ENCODE peak calls at places on chromosome 14, in five cellular contexts. One of them, this sample, is unnamed.

GRCh38 chr14:52954346-52955214 is 3.7 kb upstream of the FERMT2 start:
- DNase-seq in progenitor cell of endocrine pancreas: no peak
- DNase-seq in stomach: no peak
- DNase-seq in upper lobe of right lung: no peak
- DNase-seq in epithelial cell of proximal tubule: no peak
- DNase-seq in this sample: no peak

GRCh38 chr14:32571551-32571950 is 242.5 kb downstream of the AKAP6 start:
- DNase-seq in progenitor cell of endocrine pancreas: no peak
- DNase-seq in stomach: no peak
- DNase-seq in upper lobe of right lung: no peak
- DNase-seq in epithelial cell of proximal tubule: no peak
- DNase-seq in this sample: no peak

GRCh38 chr14:74619672-74620131 is 7.7 kb upstream of the LTBP2 start:
- DNase-seq in progenitor cell of endocrine pancreas: no peak
- DNase-seq in stomach: peak
- DNase-seq in upper lobe of right lung: peak
- DNase-seq in epithelial cell of proximal tubule: peak
- DNase-seq in this sample: no peak

GRCh38 chr14:53951661-53952265 is 4.9 kb downstream of the BMP4 start:
- DNase-seq in progenitor cell of endocrine pancreas: no peak
- DNase-seq in stomach: no peak
- DNase-seq in upper lobe of right lung: no peak
- DNase-seq in epithelial cell of proximal tubule: no peak
- DNase-seq in this sample: peak

GRCh38 chr14:103526247-103526913 is 2.6 kb upstream of the TRMT61A start:
- DNase-seq in progenitor cell of endocrine pancreas: no peak
- DNase-seq in stomach: no peak
- DNase-seq in upper lobe of right lung: no peak
- DNase-seq in epithelial cell of proximal tubule: no peak
- DNase-seq in this sample: no peak

GRCh38 chr14:65478596-65478995 is 66.1 kb downstream of the FUT8 start:
- DNase-seq in progenitor cell of endocrine pancreas: no peak
- DNase-seq in stomach: no peak
- DNase-seq in upper lobe of right lung: no peak
- DNase-seq in epithelial cell of proximal tubule: no peak
- DNase-seq in this sample: no peak

GRCh38 chr14:67722293-67722692 is 20.6 kb downstream of the RDH12 start:
- DNase-seq in progenitor cell of endocrine pancreas: no peak
- DNase-seq in stomach: peak
- DNase-seq in upper lobe of right lung: no peak
- DNase-seq in epithelial cell of proximal tubule: no peak
- DNase-seq in this sample: no peak

GRCh38 chr14:72906879-72907278 is 13.0 kb upstream of the DPF3 start:
- DNase-seq in progenitor cell of endocrine pancreas: no peak
- DNase-seq in stomach: no peak
- DNase-seq in upper lobe of right lung: no peak
- DNase-seq in epithelial cell of proximal tubule: no peak
- DNase-seq in this sample: no peak

GRCh38 chr14:68291820-68292219 is 472.2 kb downstream of the RAD51B start:
- DNase-seq in progenitor cell of endocrine pancreas: no peak
- DNase-seq in stomach: no peak
- DNase-seq in upper lobe of right lung: no peak
- DNase-seq in epithelial cell of proximal tubule: no peak
- DNase-seq in this sample: no peak

GRCh38 chr14:64126548-64126947 is 167.6 kb downstream of the ESR2 start:
- DNase-seq in progenitor cell of endocrine pancreas: no peak
- DNase-seq in stomach: no peak
- DNase-seq in upper lobe of right lung: no peak
- DNase-seq in epithelial cell of proximal tubule: no peak
- DNase-seq in this sample: no peak

GRCh38 chr14:66652736-66653135 is 144.8 kb downstream of the GPHN start:
- DNase-seq in progenitor cell of endocrine pancreas: no peak
- DNase-seq in stomach: no peak
- DNase-seq in upper lobe of right lung: no peak
- DNase-seq in epithelial cell of proximal tubule: no peak
- DNase-seq in this sample: no peak

GRCh38 chr14:69663322-69663686 is 51.9 kb downstream of the SUSD6 start:
- DNase-seq in progenitor cell of endocrine pancreas: no peak
- DNase-seq in stomach: no peak
- DNase-seq in upper lobe of right lung: no peak
- DNase-seq in epithelial cell of proximal tubule: no peak
- DNase-seq in this sample: no peak

GRCh38 chr14:64704743-64705405 is 650 bp downstream of the PLEKHG3 start:
- DNase-seq in progenitor cell of endocrine pancreas: peak
- DNase-seq in stomach: peak
- DNase-seq in upper lobe of right lung: peak
- DNase-seq in epithelial cell of proximal tubule: no peak
- DNase-seq in this sample: peak

GRCh38 chr14:72594099-72594901 is 299.6 kb downstream of the DPF3 start:
- DNase-seq in progenitor cell of endocrine pancreas: no peak
- DNase-seq in stomach: no peak
- DNase-seq in upper lobe of right lung: no peak
- DNase-seq in epithelial cell of proximal tubule: no peak
- DNase-seq in this sample: no peak

GRCh38 chr14:38737657-38738056 is 365.4 kb downstream of the SEC23A start:
- DNase-seq in progenitor cell of endocrine pancreas: no peak
- DNase-seq in stomach: no peak
- DNase-seq in upper lobe of right lung: no peak
- DNase-seq in epithelial cell of proximal tubule: no peak
- DNase-seq in this sample: no peak

GRCh38 chr14:89543420-89543790 is 126.4 kb upstream of the FOXN3 start:
- DNase-seq in progenitor cell of endocrine pancreas: peak
- DNase-seq in stomach: peak
- DNase-seq in upper lobe of right lung: no peak
- DNase-seq in epithelial cell of proximal tubule: no peak
- DNase-seq in this sample: peak

GRCh38 chr14:91332448-91333059 is 85.1 kb downstream of the CCDC88C start:
- DNase-seq in progenitor cell of endocrine pancreas: no peak
- DNase-seq in stomach: peak
- DNase-seq in upper lobe of right lung: no peak
- DNase-seq in epithelial cell of proximal tubule: no peak
- DNase-seq in this sample: no peak

GRCh38 chr14:77882098-77882497 is 82.2 kb downstream of the ADCK1 start:
- DNase-seq in progenitor cell of endocrine pancreas: no peak
- DNase-seq in stomach: no peak
- DNase-seq in upper lobe of right lung: no peak
- DNase-seq in epithelial cell of proximal tubule: no peak
- DNase-seq in this sample: no peak

GRCh38 chr14:69069020-69069421 is 83.9 kb downstream of the DCAF5 start:
- DNase-seq in progenitor cell of endocrine pancreas: no peak
- DNase-seq in stomach: no peak
- DNase-seq in upper lobe of right lung: no peak
- DNase-seq in epithelial cell of proximal tubule: peak
- DNase-seq in this sample: no peak

GRCh38 chr14:54338696-54339317 is 58.0 kb upstream of the CDKN3 start:
- DNase-seq in progenitor cell of endocrine pancreas: no peak
- DNase-seq in stomach: no peak
- DNase-seq in upper lobe of right lung: no peak
- DNase-seq in epithelial cell of proximal tubule: no peak
- DNase-seq in this sample: no peak

GRCh38 chr14:77151918-77152588 is 10.5 kb upstream of the ZDHHC22 start:
- DNase-seq in progenitor cell of endocrine pancreas: no peak
- DNase-seq in stomach: no peak
- DNase-seq in upper lobe of right lung: no peak
- DNase-seq in epithelial cell of proximal tubule: no peak
- DNase-seq in this sample: no peak

GRCh38 chr14:87049886-87050820 is 942.8 kb downstream of the GALC start:
- DNase-seq in progenitor cell of endocrine pancreas: no peak
- DNase-seq in stomach: no peak
- DNase-seq in upper lobe of right lung: no peak
- DNase-seq in epithelial cell of proximal tubule: no peak
- DNase-seq in this sample: peak

GRCh38 chr14:99346470-99347080 is 74.6 kb upstream of the BCL11B start:
- DNase-seq in progenitor cell of endocrine pancreas: no peak
- DNase-seq in stomach: no peak
- DNase-seq in upper lobe of right lung: no peak
- DNase-seq in epithelial cell of proximal tubule: no peak
- DNase-seq in this sample: no peak

GRCh38 chr14:28382460-28383220 is 383.9 kb upstream of the FOXG1 start:
- DNase-seq in progenitor cell of endocrine pancreas: no peak
- DNase-seq in stomach: no peak
- DNase-seq in upper lobe of right lung: no peak
- DNase-seq in epithelial cell of proximal tubule: peak
- DNase-seq in this sample: no peak

GRCh38 chr14:106024983-106025604 is 498.7 kb downstream of the TMEM121 start:
- DNase-seq in progenitor cell of endocrine pancreas: no peak
- DNase-seq in stomach: no peak
- DNase-seq in upper lobe of right lung: no peak
- DNase-seq in epithelial cell of proximal tubule: no peak
- DNase-seq in this sample: no peak

GRCh38 chr14:99067141-99067920 is 204.7 kb downstream of the BCL11B start:
- DNase-seq in progenitor cell of endocrine pancreas: no peak
- DNase-seq in stomach: no peak
- DNase-seq in upper lobe of right lung: no peak
- DNase-seq in epithelial cell of proximal tubule: no peak
- DNase-seq in this sample: no peak

GRCh38 chr14:67556671-67557070 is 23.6 kb downstream of the PLEKHH1 start:
- DNase-seq in progenitor cell of endocrine pancreas: no peak
- DNase-seq in stomach: no peak
- DNase-seq in upper lobe of right lung: no peak
- DNase-seq in epithelial cell of proximal tubule: no peak
- DNase-seq in this sample: no peak

GRCh38 chr14:51424569-51425251 is 184.7 kb downstream of the TMX1 start:
- DNase-seq in progenitor cell of endocrine pancreas: no peak
- DNase-seq in stomach: no peak
- DNase-seq in upper lobe of right lung: no peak
- DNase-seq in epithelial cell of proximal tubule: no peak
- DNase-seq in this sample: no peak

GRCh38 chr14:104561124-104561531 is 18.4 kb upstream of the C14orf180 start:
- DNase-seq in progenitor cell of endocrine pancreas: no peak
- DNase-seq in stomach: no peak
- DNase-seq in upper lobe of right lung: no peak
- DNase-seq in epithelial cell of proximal tubule: no peak
- DNase-seq in this sample: no peak

GRCh38 chr14:97603201-97603600 is 806.0 kb downstream of the VRK1 start:
- DNase-seq in progenitor cell of endocrine pancreas: no peak
- DNase-seq in stomach: no peak
- DNase-seq in upper lobe of right lung: no peak
- DNase-seq in epithelial cell of proximal tubule: no peak
- DNase-seq in this sample: no peak

GRCh38 chr14:100902295-100902694 is 1.2 kb downstream of the RTL1 start:
- DNase-seq in progenitor cell of endocrine pancreas: no peak
- DNase-seq in stomach: no peak
- DNase-seq in upper lobe of right lung: no peak
- DNase-seq in epithelial cell of proximal tubule: no peak
- DNase-seq in this sample: no peak
- TF ChIP-seq CTCF in progenitor cell of endocrine pancreas: peak
- TF ChIP-seq CTCF in stomach: no peak
- TF ChIP-seq CTCF in upper lobe of right lung: no peak
- TF ChIP-seq CTCF in epithelial cell of proximal tubule: peak
- TF ChIP-seq CTCF in this sample: no peak

GRCh38 chr14:41130274-41130673 is 476.4 kb upstream of the LRFN5 start:
- DNase-seq in progenitor cell of endocrine pancreas: no peak
- DNase-seq in stomach: no peak
- DNase-seq in upper lobe of right lung: no peak
- DNase-seq in epithelial cell of proximal tubule: no peak
- DNase-seq in this sample: peak
- TF ChIP-seq CTCF in progenitor cell of endocrine pancreas: peak
- TF ChIP-seq CTCF in stomach: no peak
- TF ChIP-seq CTCF in upper lobe of right lung: no peak
- TF ChIP-seq CTCF in epithelial cell of proximal tubule: no peak
- TF ChIP-seq CTCF in this sample: no peak

GRCh38 chr14:23361763-23362162 is 3.2 kb downstream of the EFS start:
- DNase-seq in progenitor cell of endocrine pancreas: no peak
- DNase-seq in stomach: no peak
- DNase-seq in upper lobe of right lung: no peak
- DNase-seq in epithelial cell of proximal tubule: no peak
- DNase-seq in this sample: no peak

GRCh38 chr14:23364164-23364571 is 804 bp downstream of the EFS start:
- DNase-seq in progenitor cell of endocrine pancreas: no peak
- DNase-seq in stomach: no peak
- DNase-seq in upper lobe of right lung: no peak
- DNase-seq in epithelial cell of proximal tubule: no peak
- DNase-seq in this sample: peak

GRCh38 chr14:23360496-23360895 is 4.5 kb downstream of the EFS start:
- DNase-seq in progenitor cell of endocrine pancreas: no peak
- DNase-seq in stomach: no peak
- DNase-seq in upper lobe of right lung: no peak
- DNase-seq in epithelial cell of proximal tubule: no peak
- DNase-seq in this sample: no peak

GRCh38 chr14:23361320-23361719 is 3.7 kb downstream of the EFS start:
- DNase-seq in progenitor cell of endocrine pancreas: no peak
- DNase-seq in stomach: no peak
- DNase-seq in upper lobe of right lung: no peak
- DNase-seq in epithelial cell of proximal tubule: peak
- DNase-seq in this sample: no peak

DNA sequence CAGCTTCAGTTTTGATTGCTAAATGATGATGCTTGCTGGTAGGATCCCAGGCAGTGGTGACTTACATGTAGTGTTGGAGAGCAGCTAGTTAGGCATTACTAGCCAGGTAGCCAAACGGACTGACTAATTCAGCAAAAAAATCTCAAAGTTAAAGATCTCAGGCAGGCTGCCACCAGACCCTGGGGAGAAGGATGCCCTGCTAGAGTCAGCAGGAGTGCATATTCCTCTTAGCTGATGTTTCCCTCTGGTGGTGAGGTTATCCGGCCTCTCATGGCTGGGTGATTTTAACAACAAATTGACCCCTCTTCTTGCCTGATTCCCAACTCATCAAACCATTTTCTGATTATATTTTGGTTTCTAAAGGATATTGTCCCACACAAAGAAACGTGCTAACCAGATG is 2.8 kb downstream of the EFS start:
- DNase-seq in progenitor cell of endocrine pancreas: no peak
- DNase-seq in stomach: no peak
- DNase-seq in upper lobe of right lung: no peak
- DNase-seq in epithelial cell of proximal tubule: peak
- DNase-seq in this sample: peak
- TF ChIP-seq CTCF in progenitor cell of endocrine pancreas: no peak
- TF ChIP-seq CTCF in stomach: no peak
- TF ChIP-seq CTCF in upper lobe of right lung: no peak
- TF ChIP-seq CTCF in epithelial cell of proximal tubule: peak
- TF ChIP-seq CTCF in this sample: no peak

GRCh38 chr14:56953884-56954283 is 143.6 kb upstream of the OTX2 start:
- DNase-seq in progenitor cell of endocrine pancreas: no peak
- DNase-seq in stomach: no peak
- DNase-seq in upper lobe of right lung: no peak
- DNase-seq in epithelial cell of proximal tubule: no peak
- DNase-seq in this sample: no peak
- TF ChIP-seq CTCF in progenitor cell of endocrine pancreas: no peak
- TF ChIP-seq CTCF in stomach: no peak
- TF ChIP-seq CTCF in upper lobe of right lung: no peak
- TF ChIP-seq CTCF in epithelial cell of proximal tubule: no peak
- TF ChIP-seq CTCF in this sample: no peak

DNA sequence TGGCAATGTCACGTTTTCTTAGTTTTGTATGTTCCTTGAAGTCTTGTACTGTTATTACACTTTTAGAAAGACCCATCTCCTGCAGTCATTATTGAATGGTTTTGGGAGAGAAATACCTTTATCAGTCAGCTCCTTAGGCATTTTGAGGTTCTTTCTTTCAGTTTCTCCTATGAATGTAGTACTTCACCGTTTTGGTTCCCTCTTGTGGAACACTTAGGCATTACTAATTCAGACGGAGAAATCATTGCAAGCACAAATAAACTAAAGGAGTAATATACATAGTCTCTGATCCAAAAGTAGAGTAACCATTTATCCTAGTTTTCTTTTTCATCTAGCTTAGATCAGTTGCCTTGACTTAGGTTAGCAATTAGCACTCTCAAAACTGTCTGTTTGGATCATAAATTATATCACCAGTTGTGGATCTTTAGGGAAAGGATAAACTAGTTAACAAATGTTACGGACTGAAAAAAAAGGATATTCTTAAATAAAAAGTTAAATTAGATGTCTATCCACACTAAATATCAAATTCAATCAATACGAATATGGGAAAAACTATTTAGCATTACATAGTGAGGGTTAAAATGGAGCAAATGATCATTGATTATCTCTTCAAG is 1538.3 kb upstream of the SEL1L start:
- DNase-seq in progenitor cell of endocrine pancreas: no peak
- DNase-seq in stomach: no peak
- DNase-seq in upper lobe of right lung: no peak
- DNase-seq in epithelial cell of proximal tubule: no peak
- DNase-seq in this sample: no peak
- TF ChIP-seq CTCF in progenitor cell of endocrine pancreas: peak
- TF ChIP-seq CTCF in stomach: no peak
- TF ChIP-seq CTCF in upper lobe of right lung: peak
- TF ChIP-seq CTCF in epithelial cell of proximal tubule: peak
- TF ChIP-seq CTCF in this sample: peak